ENCODE peak calls at places on chromosomes 3 and 15, in seven cellular contexts. P is CD4-positive, alpha-beta memory T cell; R is esophagus muscularis mucosa; E is uterus; U is hepatocyte; I is spleen; W is left lung. J is an unnamed sample.

GRCh38 chr3:40396406-40396805 is 9.4 kb downstream of the ENTPD3 start:
- DNase-seq in R (no peak), W (no peak), U (no peak), P (no peak), I (no peak), E (no peak), J (no peak)

GRCh38 chr3:183775781-183776180 is 49.6 kb downstream of the MAP6D1 start:
- DNase-seq in P (no peak), U (no peak), R (no peak), W (peak; percentile 85), E (peak; percentile 19), I (no peak), J (no peak)

GRCh38 chr3:133464573-133464972 is 64.7 kb downstream of the BFSP2 start:
- DNase-seq in I (no peak), U (no peak), W (no peak), R (no peak), E (no peak), P (no peak), J (no peak)

GRCh38 chr3:32817195-32817560 is 619 bp upstream of the TRIM71 start:
- DNase-seq in P (no peak), R (no peak), W (peak; percentile 78), I (no peak), E (no peak), U (peak; percentile 68), J (no peak)

GRCh38 chr15:83295417-83295816 is 11.0 kb upstream of the BNC1 start:
- DNase-seq in U (no peak), P (no peak), E (no peak), W (no peak), I (no peak), R (peak; percentile 37), J (no peak)

GRCh38 chr3:49378249-49378899 is 20.2 kb upstream of the GPX1 start:
- DNase-seq in P (no peak), I (no peak), E (peak; percentile 29), W (no peak), U (no peak), R (no peak), J (no peak)

GRCh38 chr3:168881804-168882203 is 781.7 kb downstream of the MECOM start:
- DNase-seq in W (no peak), I (no peak), U (no peak), E (no peak), P (no peak), R (no peak), J (no peak)

GRCh38 chr15:45702041-45702440 is 67.2 kb downstream of the SQOR start:
- DNase-seq in P (no peak), W (no peak), I (no peak), E (no peak), U (no peak), R (no peak), J (no peak)

GRCh38 chr15:52003710-52004109 is 15.3 kb upstream of the MAPK6 start:
- DNase-seq in I (no peak), W (no peak), U (no peak), P (no peak), R (no peak), E (no peak), J (no peak)

GRCh38 chr15:85625856-85626255 is 168.9 kb downstream of the KLHL25 start:
- DNase-seq in I (no peak), U (no peak), R (no peak), E (no peak), P (peak; percentile 77), W (no peak), J (no peak)

GRCh38 chr15:93617443-93617842 is 528.4 kb upstream of the RGMA start:
- DNase-seq in P (no peak), I (no peak), E (no peak), R (peak; percentile 55), W (no peak), U (no peak), J (no peak)

GRCh38 chr3:165837058-165837525 is at the start of gene BCHE:
- DNase-seq in I (no peak), E (peak; percentile 52), U (peak; percentile 35), P (no peak), W (no peak), R (no peak), J (no peak)

GRCh38 chr15:71802770-71803169 is 7.6 kb upstream of the NR2E3 start:
- DNase-seq in I (no peak), R (no peak), E (no peak), U (no peak), P (no peak), W (no peak), J (no peak)

GRCh38 chr15:85312925-85313324 is 67.5 kb upstream of the AKAP13 start:
- DNase-seq in W (no peak), P (no peak), R (no peak), U (no peak), E (no peak), I (no peak), J (no peak)

GRCh38 chr3:111823341-111823830 is 35.7 kb upstream of the PHLDB2 start:
- DNase-seq in W (no peak), E (no peak), I (no peak), P (no peak), R (no peak), U (no peak), J (no peak)

GRCh38 chr3:64133991-64134390 is 91.3 kb downstream of the PRICKLE2 start:
- DNase-seq in U (no peak), P (no peak), E (no peak), R (no peak), W (no peak), I (no peak), J (no peak)

GRCh38 chr3:64131755-64132154 is 93.5 kb downstream of the PRICKLE2 start:
- DNase-seq in E (no peak), P (no peak), W (no peak), I (no peak), U (peak; percentile 13), R (no peak), J (no peak)

GRCh38 chr3:64133272-64133671 is 92.0 kb downstream of the PRICKLE2 start:
- DNase-seq in P (no peak), U (no peak), W (no peak), R (no peak), I (no peak), E (no peak), J (no peak)

GRCh38 chr3:64138046-64138445 is 87.2 kb downstream of the PRICKLE2 start:
- DNase-seq in U (no peak), I (no peak), W (no peak), R (no peak), P (no peak), E (no peak), J (no peak)

GRCh38 chr3:64134882-64135281 is 90.4 kb downstream of the PRICKLE2 start:
- DNase-seq in I (no peak), R (no peak), P (no peak), U (no peak), E (no peak), W (no peak), J (no peak)
- H3K27ac ChIP-seq in I (no peak overlapping the region), R (peak overlapping the region; percentile 67), P (no peak overlapping the region), U (no peak overlapping the region), E (peak overlapping the region; percentile 17), W (no peak overlapping the region), J (no peak overlapping the region)

DNA sequence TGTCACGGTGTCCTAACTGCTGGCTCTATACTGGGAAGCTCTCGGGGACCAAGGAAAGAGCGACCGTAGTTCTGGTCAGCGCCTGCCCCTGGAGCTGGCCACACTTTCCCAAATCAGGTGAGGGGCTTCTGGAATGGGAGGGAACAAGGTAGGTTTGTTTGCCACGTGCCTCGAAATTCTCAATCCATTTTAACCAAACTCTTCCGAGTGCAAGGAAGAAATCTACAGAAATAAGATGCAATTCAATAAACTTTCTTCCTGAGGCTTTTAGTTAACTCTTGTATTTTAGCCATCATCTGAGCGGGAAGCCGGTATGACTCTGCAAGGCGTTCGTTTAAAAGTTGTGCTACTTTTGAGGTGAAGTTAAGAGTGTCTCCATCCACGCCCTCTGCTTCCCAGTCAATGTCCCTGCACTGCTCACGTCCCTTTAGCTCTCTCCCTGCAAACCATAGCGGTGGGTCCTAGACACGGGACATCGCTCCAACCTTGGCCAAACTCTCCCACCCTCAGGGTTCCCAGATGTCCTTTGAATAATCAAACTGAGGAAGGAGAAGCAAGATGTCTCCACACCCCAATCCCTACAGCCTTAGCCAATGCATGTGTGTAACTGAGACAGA is 595 bp downstream of the AGTR1 start:
- DNase-seq in R (no peak), E (no peak), U (no peak), W (no peak), I (no peak), P (no peak), J (no peak)
- H3K27ac ChIP-seq in R (peak overlapping the region; percentile 63), E (no peak overlapping the region), U (no peak overlapping the region), W (peak overlapping the region; percentile 19), I (no peak overlapping the region), P (no peak overlapping the region), J (no peak overlapping the region)

GRCh38 chr15:90394702-90395442 is 6.8 kb downstream of the IQGAP1 start:
- DNase-seq in R (no peak), E (no peak), W (no peak), I (no peak), U (no peak), P (no peak), J (no peak)
- H3K27ac ChIP-seq in R (peak overlapping the region; percentile 62), E (peak overlapping the region; percentile 78), W (peak overlapping the region; percentile 58), I (no peak overlapping the region), U (no peak overlapping the region), P (no peak overlapping the region), J (no peak overlapping the region)

DNA sequence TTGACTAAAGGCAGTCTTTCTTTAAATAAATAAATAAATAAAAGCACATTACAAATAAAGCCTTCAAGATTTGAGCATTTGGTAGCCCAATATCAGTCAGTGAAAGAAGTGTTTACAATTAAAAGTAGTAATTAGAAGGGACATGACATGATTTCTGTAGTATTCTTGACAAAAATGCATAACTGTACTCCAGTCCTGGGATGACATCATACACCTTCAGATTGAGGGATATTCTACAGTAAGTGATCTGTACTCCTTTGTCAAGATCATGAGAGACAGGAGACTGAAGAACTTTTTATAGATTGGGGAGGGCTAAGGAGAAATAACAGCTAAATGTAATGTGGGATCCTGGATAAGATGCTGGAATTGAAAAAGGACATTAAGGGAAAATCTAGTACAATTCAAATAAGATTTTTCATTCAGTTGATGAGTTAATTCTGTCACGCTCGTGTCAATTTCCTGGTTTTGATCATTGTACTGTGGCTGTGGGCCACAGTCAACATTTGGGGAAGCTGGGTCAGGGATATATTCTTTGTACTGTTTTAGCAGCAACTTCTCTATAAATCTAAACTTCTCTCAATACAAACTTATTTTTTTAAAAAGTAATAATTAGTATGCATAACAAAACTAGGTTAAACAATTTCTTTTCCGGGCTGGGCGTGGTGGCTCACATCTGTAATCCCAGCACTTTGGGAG is 314.8 kb downstream of the PTPRG start:
- DNase-seq in E (no peak), R (no peak), U (no peak), P (no peak), I (no peak), W (no peak), J (no peak)
- H3K27ac ChIP-seq in E (peak overlapping the region; percentile 42), R (no peak overlapping the region), U (no peak overlapping the region), P (no peak overlapping the region), I (no peak overlapping the region), W (no peak overlapping the region), J (no peak overlapping the region)

DNA sequence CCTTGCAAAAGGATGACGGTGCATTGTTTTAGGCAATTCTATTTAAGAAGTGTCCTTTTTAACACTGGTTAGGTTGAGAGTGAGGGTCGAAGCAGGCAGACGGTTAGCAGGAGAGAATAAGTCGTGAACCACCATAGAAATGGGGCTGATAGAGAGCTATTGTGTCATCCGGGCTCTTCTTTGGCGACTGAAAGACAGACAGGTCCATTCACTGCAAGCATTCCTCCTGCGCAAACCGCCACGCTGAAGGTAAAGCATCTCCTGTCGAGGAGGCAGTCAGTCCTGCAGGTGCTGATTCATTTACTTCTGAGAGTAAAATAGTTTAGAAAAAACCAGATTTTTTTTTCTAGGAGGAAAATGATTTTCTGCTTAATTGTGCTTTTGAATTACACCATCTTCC is 1002.8 kb upstream of the NR2F2 start:
- DNase-seq in U (no peak), P (no peak), W (no peak), I (no peak), E (no peak), R (no peak), J (no peak)
- H3K27ac ChIP-seq in U (no peak overlapping the region), P (no peak overlapping the region), W (no peak overlapping the region), I (peak overlapping the region; percentile 86), E (peak overlapping the region; percentile 85), R (peak overlapping the region; percentile 75), J (no peak overlapping the region)